ENCODE peak calls at places on chromosomes 3 and 15, in seven cellular contexts. A is H1, W is GM12878, S is A549, T is K562, P is HCT116, E is HepG2. F is an unnamed sample.

GRCh38 chr3:88057650-88058321 is 1.0 kb downstream of the CGGBP1 start:
- DNase-seq in A (no peak), W (no peak), S (no peak), T (no peak), P (no peak), E (no peak), F (peak; percentile 20)

GRCh38 chr15:34362047-34362773 is 4.8 kb downstream of the LPCAT4 start:
- DNase-seq in A (no peak), W (no peak), S (no peak), T (no peak), P (no peak), E (no peak), F (no peak)

GRCh38 chr15:27059610-27060202 is 88.7 kb downstream of the GABRG3 start:
- DNase-seq in A (peak; percentile 86), W (no peak), S (peak; percentile 75), T (peak; percentile 90), P (peak; percentile 0), E (peak; percentile 46), F (peak; percentile 11)

GRCh38 chr3:38031022-38031994 is 1.9 kb upstream of the PLCD1 start:
- DNase-seq in A (no peak), W (no peak), S (peak; percentile 66), T (no peak), P (peak; percentile 31), E (no peak), F (no peak)

GRCh38 chr15:60520825-60521368 is 42.0 kb upstream of the ICE2 start:
- DNase-seq in A (peak; percentile 87), W (no peak), S (peak; percentile 84), T (peak; percentile 52), P (peak; percentile 57), E (peak; percentile 63), F (peak; percentile 77)

GRCh38 chr3:80688814-80689213 is 921.0 kb upstream of the ROBO1 start:
- DNase-seq in A (no peak), W (no peak), S (peak; percentile 52), T (no peak), P (no peak), E (peak; percentile 19), F (no peak)

GRCh38 chr3:157544501-157545139 is 41.4 kb upstream of the VEPH1 start:
- DNase-seq in A (no peak), W (no peak), S (peak; percentile 3), T (no peak), P (no peak), E (no peak), F (peak; percentile 74)

GRCh38 chr15:62641782-62642181 is 400.8 kb upstream of the TPM1 start:
- DNase-seq in A (no peak), W (no peak), S (no peak), T (no peak), P (no peak), E (no peak), F (no peak)

GRCh38 chr15:72179950-72180581 is 17.5 kb downstream of the GRAMD2A start:
- DNase-seq in A (no peak), W (no peak), S (peak; percentile 51), T (no peak), P (no peak), E (peak; percentile 36), F (no peak)

GRCh38 chr3:159029306-159030026 is 227.6 kb downstream of the MFSD1 start:
- DNase-seq in A (no peak), W (no peak), S (no peak), T (no peak), P (no peak), E (no peak), F (no peak)

GRCh38 chr3:148075829-148076716 is 621.6 kb upstream of the AGTR1 start:
- DNase-seq in A (no peak), W (no peak), S (peak; percentile 62), T (no peak), P (peak; percentile 38), E (peak; percentile 16), F (peak; percentile 59)

GRCh38 chr3:165895919-165896318 is 58.7 kb upstream of the BCHE start:
- DNase-seq in A (peak; percentile 84), W (no peak), S (peak; percentile 29), T (peak; percentile 19), P (peak; percentile 15), E (peak; percentile 37), F (no peak)

GRCh38 chr15:80093854-80094418 is 34.5 kb downstream of the ZFAND6 start:
- DNase-seq in A (no peak), W (no peak), S (peak; percentile 46), T (peak; percentile 9), P (no peak), E (no peak), F (no peak)

GRCh38 chr15:73142802-73143762 is 90.8 kb downstream of the NEO1 start:
- DNase-seq in A (no peak), W (peak; percentile 19), S (no peak), T (no peak), P (no peak), E (no peak), F (no peak)

GRCh38 chr15:42919794-42920280 is 741 bp downstream of the TTBK2 start:
- DNase-seq in A (no peak), W (no peak), S (peak; percentile 17), T (no peak), P (no peak), E (peak; percentile 29), F (peak; percentile 25)

GRCh38 chr3:71132995-71133730 is 450.4 kb downstream of the FOXP1 start:
- DNase-seq in A (no peak), W (no peak), S (no peak), T (no peak), P (no peak), E (no peak), F (no peak)

GRCh38 chr3:95154775-95155174 is 1091.9 kb downstream of the NSUN3 start:
- DNase-seq in A (no peak), W (no peak), S (peak; percentile 39), T (no peak), P (no peak), E (no peak), F (no peak)

GRCh38 chr3:151630035-151630434 is 103.7 kb upstream of the AADACL2 start:
- DNase-seq in A (no peak), W (no peak), S (peak; percentile 9), T (no peak), P (no peak), E (peak; percentile 29), F (no peak)

GRCh38 chr3:174862666-174863065 is 3.5 kb downstream of the NAALADL2 start:
- DNase-seq in A (no peak), W (no peak), S (no peak), T (no peak), P (no peak), E (no peak), F (peak; percentile 28)

GRCh38 chr15:76501726-76502125 is 165.2 kb downstream of the ISL2 start:
- DNase-seq in A (no peak), W (no peak), S (no peak), T (no peak), P (no peak), E (no peak), F (peak; percentile 55)

GRCh38 chr3:156964562-156964961 is 138.4 kb downstream of the LEKR1 start:
- DNase-seq in A (no peak), W (no peak), S (no peak), T (no peak), P (no peak), E (no peak), F (peak; percentile 17)

GRCh38 chr15:69414702-69415161 is 583 bp downstream of the KIF23 start:
- DNase-seq in A (peak; percentile 79), W (no peak), S (peak; percentile 83), T (peak; percentile 67), P (peak; percentile 4), E (peak; percentile 74), F (peak; percentile 89)

GRCh38 chr15:69413822-69414701 is at the start of gene KIF23:
- DNase-seq in A (peak; percentile 90), W (peak; percentile 73), S (peak; percentile 97), T (peak; percentile 99), P (peak; percentile 86), E (peak; percentile 87), F (peak; percentile 94)

GRCh38 chr15:69410290-69410874 is 3.8 kb upstream of the KIF23 start:
- DNase-seq in A (no peak), W (no peak), S (peak; percentile 71), T (no peak), P (peak; percentile 22), E (peak; percentile 11), F (peak; percentile 31)

GRCh38 chr15:69412274-69412673 is 1.9 kb upstream of the KIF23 start:
- DNase-seq in A (no peak), W (no peak), S (no peak), T (no peak), P (no peak), E (no peak), F (no peak)

GRCh38 chr15:69412701-69413100 is 1.4 kb upstream of the KIF23 start:
- DNase-seq in A (no peak), W (no peak), S (no peak), T (no peak), P (no peak), E (no peak), F (no peak)
- TF ChIP-seq CEBPB in A (no peak), W (no peak), S (no peak), T (no peak), P (no peak), E (no peak), F (no peak)

GRCh38 chr15:90002428-90002844 is 1.3 kb downstream of the ZNF710 start:
- DNase-seq in A (peak; percentile 65), W (no peak), S (peak; percentile 56), T (no peak), P (no peak), E (no peak), F (peak; percentile 46)
- TF ChIP-seq CEBPB in A (no peak), W (no peak), S (no peak), T (no peak), P (no peak), E (no peak), F (no peak)

DNA sequence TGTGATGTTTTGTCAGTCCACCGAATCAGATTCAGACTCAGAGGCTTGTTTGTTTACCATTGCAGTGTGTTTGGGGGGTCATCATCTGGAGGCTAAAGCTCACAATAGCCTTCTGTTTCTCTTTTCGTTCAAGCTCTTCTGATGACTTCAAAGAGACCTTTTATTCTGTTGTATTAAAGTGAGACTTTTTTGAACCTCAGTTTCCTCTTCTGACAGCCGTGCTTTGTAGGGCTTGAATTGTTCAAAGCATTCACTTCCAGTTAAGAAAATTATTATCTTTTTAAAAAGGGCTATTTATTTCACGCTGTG is 1.3 kb downstream of the PXK start:
- DNase-seq in A (no peak), W (no peak), S (no peak), T (no peak), P (no peak), E (peak; percentile 70), F (no peak)
- TF ChIP-seq CEBPB in A (no peak), W (no peak), S (no peak), T (no peak), P (no peak), E (no peak), F (no peak)

DNA sequence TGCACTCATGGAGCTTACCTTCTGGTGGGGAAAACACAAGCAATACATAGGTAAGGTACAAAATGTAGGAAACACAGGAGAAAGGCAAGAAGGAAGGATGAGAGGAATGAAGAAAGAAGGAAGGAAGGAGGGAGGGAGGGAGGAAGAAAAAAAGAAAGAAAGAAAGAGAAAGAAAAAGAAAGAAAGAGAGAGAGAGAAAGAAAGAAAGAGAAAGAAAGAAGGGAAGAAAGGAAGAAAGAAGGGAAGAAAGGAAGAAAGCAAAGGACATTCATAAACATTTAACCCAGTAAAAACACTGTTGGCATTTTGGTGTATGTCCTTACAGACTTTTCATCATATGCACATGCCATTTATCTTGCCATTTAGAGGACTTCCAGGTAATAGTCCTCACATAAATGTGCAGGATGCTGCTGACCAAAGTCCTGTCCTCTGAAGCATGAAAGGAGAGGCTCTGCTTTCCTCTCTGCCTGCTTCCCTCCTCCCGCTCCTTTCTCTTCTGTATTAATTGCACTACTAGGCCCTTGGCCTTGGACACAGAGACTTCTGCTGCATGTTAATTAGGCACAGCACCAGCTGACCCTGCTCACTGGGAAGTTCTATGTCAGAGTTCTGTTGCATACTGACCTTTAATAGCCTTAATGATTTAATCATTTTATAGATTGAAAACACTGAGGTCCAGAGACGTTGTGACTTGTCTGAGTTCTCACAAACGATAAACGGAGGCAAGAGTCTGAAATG is 29.7 kb upstream of the NDUFB4 start:
- DNase-seq in A (no peak), W (no peak), S (no peak), T (no peak), P (no peak), E (no peak), F (no peak)
- TF ChIP-seq CEBPB in A (no peak), W (no peak), S (no peak), T (no peak), P (no peak), E (no peak), F (no peak)

F was measured in IMR-90.